ENCODE peak calls at places on chromosome 3, in eight cellular contexts. O is endothelial cell, E is Caco-2, J is right atrium auricular region, Q is colonic mucosa, U is ovary, L is AG04450, S is glutamatergic neuron. V is an unnamed sample.

GRCh38 chr3:17456036-17456435 is 286.4 kb downstream of the TBC1D5 start:
- DNase-seq in J (no peak), Q (no peak), E (no peak), S (no peak), O (no peak), U (no peak), L (no peak), V (no peak)

GRCh38 chr3:169008772-169009358 is 654.6 kb downstream of the MECOM start:
- DNase-seq in U (no peak), Q (no peak), L (no peak), E (no peak), S (no peak), J (no peak), O (no peak), V (no peak)

GRCh38 chr3:177811111-177811510 is 613.8 kb upstream of the TBL1XR1 start:
- DNase-seq in J (no peak), L (no peak), Q (no peak), E (no peak), S (no peak), O (no peak), U (no peak), V (no peak)

GRCh38 chr3:125643127-125643526 is 47.8 kb upstream of the OSBPL11 start:
- DNase-seq in U (no peak), J (no peak), S (no peak), O (no peak), E (no peak), L (no peak), Q (no peak), V (no peak)

GRCh38 chr3:188361888-188362287 is 207.9 kb downstream of the LPP start:
- DNase-seq in L (no peak), U (no peak), S (no peak), J (no peak), Q (no peak), E (no peak), O (no peak), V (no peak)

GRCh38 chr3:172125963-172126403 is 86.6 kb downstream of the FNDC3B start:
- DNase-seq in J (peak; percentile 90), O (no peak), Q (peak; percentile 62), S (no peak), U (no peak), E (no peak), L (no peak), V (no peak)

GRCh38 chr3:170534232-170534631 is 51.6 kb downstream of the SLC7A14 start:
- DNase-seq in L (no peak), J (no peak), E (no peak), O (no peak), S (no peak), Q (no peak), U (no peak), V (no peak)

GRCh38 chr3:164351126-164351525 is 727.2 kb downstream of the SI start:
- DNase-seq in S (no peak), O (no peak), E (no peak), Q (no peak), J (no peak), U (no peak), L (no peak), V (no peak)

GRCh38 chr3:27278391-27279055 is 90.7 kb downstream of the NEK10 start:
- DNase-seq in E (no peak), U (no peak), O (no peak), J (no peak), S (no peak), Q (no peak), L (no peak), V (no peak)

GRCh38 chr3:172354931-172355499 is 93.2 kb downstream of the GHSR start:
- DNase-seq in J (no peak), O (no peak), S (no peak), U (no peak), E (no peak), L (no peak), Q (no peak), V (no peak)

GRCh38 chr3:110686691-110687090 is 384.9 kb upstream of the NECTIN3 start:
- DNase-seq in L (no peak), O (no peak), J (no peak), S (no peak), E (no peak), Q (no peak), U (no peak), V (no peak)

GRCh38 chr3:52452570-52453221 is 1.1 kb downstream of the TNNC1 start:
- DNase-seq in O (no peak), U (no peak), Q (no peak), J (no peak), L (no peak), E (no peak), S (no peak), V (no peak)

GRCh38 chr3:165439765-165440164 is 243.6 kb upstream of the SLITRK3 start:
- DNase-seq in Q (no peak), L (no peak), J (no peak), E (no peak), U (no peak), S (no peak), O (no peak), V (no peak)

GRCh38 chr3:52291508-52292181 is 4.0 kb downstream of the GLYCTK start:
- DNase-seq in O (peak; percentile 56), S (peak; percentile 78), E (peak; percentile 65), J (no peak), Q (peak; percentile 55), L (no peak), U (no peak), V (peak; percentile 40)

GRCh38 chr3:174168538-174169254 is 690.4 kb upstream of the NAALADL2 start:
- DNase-seq in S (no peak), L (no peak), Q (no peak), O (no peak), U (no peak), E (no peak), J (no peak), V (no peak)

GRCh38 chr3:32414527-32415202 is 23.0 kb downstream of the CMTM7 start:
- DNase-seq in J (no peak), L (no peak), Q (no peak), O (no peak), U (no peak), E (no peak), S (no peak), V (no peak)

GRCh38 chr3:63818282-63819150 is 583 bp upstream of the C3orf49 start:
- DNase-seq in E (peak; percentile 63), J (peak; percentile 74), U (peak; percentile 26), L (peak; percentile 38), S (peak; percentile 62), O (peak; percentile 64), Q (peak; percentile 73), V (peak; percentile 33)

GRCh38 chr3:175356899-175357324 is 497.8 kb downstream of the NAALADL2 start:
- DNase-seq in U (no peak), E (no peak), O (no peak), J (no peak), S (no peak), Q (no peak), L (no peak), V (no peak)

GRCh38 chr3:13045904-13046568 is 27.2 kb downstream of the IQSEC1 start:
- DNase-seq in L (no peak), E (no peak), O (no peak), S (peak; percentile 76), U (no peak), J (no peak), Q (no peak), V (no peak)

GRCh38 chr3:156772588-156773206 is 53.5 kb upstream of the LEKR1 start:
- DNase-seq in J (no peak), U (no peak), Q (no peak), L (no peak), E (no peak), O (no peak), S (no peak), V (no peak)

GRCh38 chr3:181794036-181794790 is 82.5 kb downstream of the SOX2 start:
- DNase-seq in O (no peak), U (no peak), J (no peak), Q (no peak), L (no peak), E (no peak), S (no peak), V (no peak)

GRCh38 chr3:55742027-55742710 is 255.1 kb upstream of the WNT5A start:
- DNase-seq in S (no peak), J (no peak), O (no peak), E (no peak), Q (no peak), U (no peak), L (no peak), V (no peak)

GRCh38 chr3:10758304-10759037 is 57.6 kb upstream of the SLC6A11 start:
- DNase-seq in E (peak; percentile 73), U (peak; percentile 24), L (peak; percentile 36), J (no peak), O (peak; percentile 75), S (peak; percentile 77), Q (peak; percentile 25), V (no peak)

GRCh38 chr3:111715911-111716523 is 120.9 kb upstream of the ZBED2 start:
- DNase-seq in S (peak; percentile 74), L (no peak), J (no peak), O (peak; percentile 64), E (peak; percentile 78), U (no peak), Q (peak; percentile 78), V (no peak)

GRCh38 chr3:121883507-121883906 is 10.7 kb upstream of the SLC15A2 start:
- DNase-seq in U (no peak), O (no peak), J (no peak), Q (no peak), L (no peak), S (no peak), E (peak; percentile 51), V (no peak)

GRCh38 chr3:148150141-148150540 is 547.6 kb upstream of the AGTR1 start:
- DNase-seq in S (no peak), L (no peak), Q (no peak), O (no peak), J (no peak), U (no peak), E (no peak), V (no peak)

GRCh38 chr3:62703423-62704167 is 171.6 kb downstream of the CADPS start:
- DNase-seq in O (no peak), E (no peak), Q (no peak), S (no peak), L (no peak), U (no peak), J (no peak), V (no peak)

GRCh38 chr3:49841126-49841525 is 15.2 kb downstream of the TRAIP start:
- DNase-seq in L (no peak), E (peak; percentile 52), U (no peak), J (no peak), Q (no peak), S (peak; percentile 60), O (peak; percentile 64), V (no peak)
- TF ChIP-seq CTCF in L (peak; percentile 52), E (peak; percentile 57), U (no peak), J (peak; percentile 56), Q (no peak), S (peak; percentile 20), O (no peak), V (no peak)

GRCh38 chr3:128620268-128620691 is 30.3 kb downstream of the RPN1 start:
- DNase-seq in L (no peak), S (no peak), Q (no peak), J (no peak), U (no peak), O (no peak), E (peak; percentile 16), V (no peak)
- TF ChIP-seq CTCF in L (no peak), S (no peak), Q (no peak), J (no peak), U (no peak), O (no peak), E (no peak), V (no peak)

GRCh38 chr3:184145120-184145524 is 10.0 kb downstream of the EIF2B5 start:
- DNase-seq in L (no peak), J (no peak), U (no peak), S (peak; percentile 40), Q (peak; percentile 69), E (peak; percentile 64), O (peak; percentile 28), V (no peak)
- TF ChIP-seq CTCF in L (peak; percentile 48), J (peak; percentile 54), U (no peak), S (no peak), Q (peak; percentile 50), E (peak; percentile 64), O (no peak), V (no peak)

GRCh38 chr3:107894998-107895397 is 195.8 kb downstream of the CD47 start:
- DNase-seq in J (no peak), O (no peak), E (no peak), Q (no peak), L (no peak), S (no peak), U (no peak), V (no peak)
- TF ChIP-seq CTCF in J (no peak), O (no peak), E (no peak), Q (no peak), L (no peak), S (no peak), U (no peak), V (no peak)